ENCODE peak calls at places on chromosomes 3 and 15, in seven cellular contexts. One of them, this sample, is unnamed.

GRCh38 chr3:150408232-150409124 is at the start of gene TSC22D2:
- DNase-seq in heart right ventricle: peak; percentile 91
- DNase-seq in activated naive CD4-positive, alpha-beta T cell treated with anti-CD3 and anti-CD28 coated beads for 36 hours: peak; percentile 96
- DNase-seq in uterus: peak; percentile 90
- DNase-seq in H9: peak; percentile 93
- DNase-seq in pancreas: peak; percentile 92
- DNase-seq in GM19239: peak; percentile 62
- DNase-seq in this sample: peak; percentile 37

GRCh38 chr3:114418724-114419543 is 125.1 kb downstream of the TIGIT start:
- DNase-seq in heart right ventricle: no peak
- DNase-seq in activated naive CD4-positive, alpha-beta T cell treated with anti-CD3 and anti-CD28 coated beads for 36 hours: no peak
- DNase-seq in uterus: no peak
- DNase-seq in H9: no peak
- DNase-seq in pancreas: no peak
- DNase-seq in GM19239: peak; percentile 22
- DNase-seq in this sample: peak; percentile 40

GRCh38 chr3:125163739-125164601 is 48.6 kb downstream of the SLC12A8 start:
- DNase-seq in heart right ventricle: no peak
- DNase-seq in activated naive CD4-positive, alpha-beta T cell treated with anti-CD3 and anti-CD28 coated beads for 36 hours: no peak
- DNase-seq in uterus: no peak
- DNase-seq in H9: peak; percentile 80
- DNase-seq in pancreas: no peak
- DNase-seq in GM19239: no peak
- DNase-seq in this sample: peak; percentile 10

GRCh38 chr15:64507845-64508244 is 47.5 kb downstream of the ZNF609 start:
- DNase-seq in heart right ventricle: no peak
- DNase-seq in activated naive CD4-positive, alpha-beta T cell treated with anti-CD3 and anti-CD28 coated beads for 36 hours: no peak
- DNase-seq in uterus: no peak
- DNase-seq in H9: no peak
- DNase-seq in pancreas: no peak
- DNase-seq in GM19239: no peak
- DNase-seq in this sample: no peak

GRCh38 chr15:42385206-42385979 is 26.1 kb downstream of the CAPN3 start:
- DNase-seq in heart right ventricle: no peak
- DNase-seq in activated naive CD4-positive, alpha-beta T cell treated with anti-CD3 and anti-CD28 coated beads for 36 hours: peak; percentile 64
- DNase-seq in uterus: no peak
- DNase-seq in H9: peak; percentile 80
- DNase-seq in pancreas: no peak
- DNase-seq in GM19239: no peak
- DNase-seq in this sample: no peak

GRCh38 chr3:62013931-62014330 is 359.4 kb downstream of the FEZF2 start:
- DNase-seq in heart right ventricle: no peak
- DNase-seq in activated naive CD4-positive, alpha-beta T cell treated with anti-CD3 and anti-CD28 coated beads for 36 hours: no peak
- DNase-seq in uterus: no peak
- DNase-seq in H9: no peak
- DNase-seq in pancreas: no peak
- DNase-seq in GM19239: no peak
- DNase-seq in this sample: no peak

GRCh38 chr3:170470063-170471006 is 51.7 kb downstream of the CLDN11 start:
- DNase-seq in heart right ventricle: no peak
- DNase-seq in activated naive CD4-positive, alpha-beta T cell treated with anti-CD3 and anti-CD28 coated beads for 36 hours: no peak
- DNase-seq in uterus: peak; percentile 59
- DNase-seq in H9: no peak
- DNase-seq in pancreas: no peak
- DNase-seq in GM19239: no peak
- DNase-seq in this sample: no peak

GRCh38 chr3:42476225-42477160 is 25.9 kb upstream of the VIPR1 start:
- DNase-seq in heart right ventricle: no peak
- DNase-seq in activated naive CD4-positive, alpha-beta T cell treated with anti-CD3 and anti-CD28 coated beads for 36 hours: no peak
- DNase-seq in uterus: no peak
- DNase-seq in H9: no peak
- DNase-seq in pancreas: peak; percentile 46
- DNase-seq in GM19239: no peak
- DNase-seq in this sample: no peak

GRCh38 chr3:76871655-76872054 is 168.2 kb upstream of the ROBO2 start:
- DNase-seq in heart right ventricle: no peak
- DNase-seq in activated naive CD4-positive, alpha-beta T cell treated with anti-CD3 and anti-CD28 coated beads for 36 hours: no peak
- DNase-seq in uterus: no peak
- DNase-seq in H9: no peak
- DNase-seq in pancreas: no peak
- DNase-seq in GM19239: no peak
- DNase-seq in this sample: no peak

GRCh38 chr3:121885386-121885785 is 8.8 kb upstream of the SLC15A2 start:
- DNase-seq in heart right ventricle: no peak
- DNase-seq in activated naive CD4-positive, alpha-beta T cell treated with anti-CD3 and anti-CD28 coated beads for 36 hours: no peak
- DNase-seq in uterus: no peak
- DNase-seq in H9: no peak
- DNase-seq in pancreas: no peak
- DNase-seq in GM19239: no peak
- DNase-seq in this sample: no peak

GRCh38 chr3:72144773-72145505 is 360.0 kb upstream of the PROK2 start:
- DNase-seq in heart right ventricle: peak; percentile 32
- DNase-seq in activated naive CD4-positive, alpha-beta T cell treated with anti-CD3 and anti-CD28 coated beads for 36 hours: peak; percentile 33
- DNase-seq in uterus: no peak
- DNase-seq in H9: no peak
- DNase-seq in pancreas: no peak
- DNase-seq in GM19239: peak; percentile 41
- DNase-seq in this sample: peak; percentile 93

GRCh38 chr3:24264748-24265158 is 229.9 kb downstream of the THRB start:
- DNase-seq in heart right ventricle: no peak
- DNase-seq in activated naive CD4-positive, alpha-beta T cell treated with anti-CD3 and anti-CD28 coated beads for 36 hours: no peak
- DNase-seq in uterus: no peak
- DNase-seq in H9: no peak
- DNase-seq in pancreas: no peak
- DNase-seq in GM19239: peak; percentile 28
- DNase-seq in this sample: no peak

GRCh38 chr3:45480218-45480617 is 91.8 kb downstream of the LARS2 start:
- DNase-seq in heart right ventricle: no peak
- DNase-seq in activated naive CD4-positive, alpha-beta T cell treated with anti-CD3 and anti-CD28 coated beads for 36 hours: no peak
- DNase-seq in uterus: no peak
- DNase-seq in H9: no peak
- DNase-seq in pancreas: no peak
- DNase-seq in GM19239: no peak
- DNase-seq in this sample: no peak

GRCh38 chr15:60781211-60781713 is 302.3 kb upstream of the ICE2 start:
- DNase-seq in heart right ventricle: peak; percentile 16
- DNase-seq in activated naive CD4-positive, alpha-beta T cell treated with anti-CD3 and anti-CD28 coated beads for 36 hours: peak; percentile 66
- DNase-seq in uterus: no peak
- DNase-seq in H9: no peak
- DNase-seq in pancreas: no peak
- DNase-seq in GM19239: no peak
- DNase-seq in this sample: no peak

GRCh38 chr15:56918046-56918906 is at the start of gene TCF12:
- DNase-seq in heart right ventricle: peak; percentile 96
- DNase-seq in activated naive CD4-positive, alpha-beta T cell treated with anti-CD3 and anti-CD28 coated beads for 36 hours: peak; percentile 90
- DNase-seq in uterus: peak; percentile 93
- DNase-seq in H9: peak; percentile 95
- DNase-seq in pancreas: peak; percentile 94
- DNase-seq in GM19239: peak; percentile 83
- DNase-seq in this sample: peak; percentile 85

GRCh38 chr3:43958005-43958770 is 267.4 kb downstream of the ABHD5 start:
- DNase-seq in heart right ventricle: no peak
- DNase-seq in activated naive CD4-positive, alpha-beta T cell treated with anti-CD3 and anti-CD28 coated beads for 36 hours: no peak
- DNase-seq in uterus: no peak
- DNase-seq in H9: no peak
- DNase-seq in pancreas: no peak
- DNase-seq in GM19239: no peak
- DNase-seq in this sample: no peak

GRCh38 chr3:126080970-126081369 is 3.0 kb downstream of the SLC41A3 start:
- DNase-seq in heart right ventricle: no peak
- DNase-seq in activated naive CD4-positive, alpha-beta T cell treated with anti-CD3 and anti-CD28 coated beads for 36 hours: no peak
- DNase-seq in uterus: no peak
- DNase-seq in H9: no peak
- DNase-seq in pancreas: no peak
- DNase-seq in GM19239: no peak
- DNase-seq in this sample: no peak

GRCh38 chr15:67444100-67444499 is 76.8 kb upstream of the C15orf61 start:
- DNase-seq in heart right ventricle: no peak
- DNase-seq in activated naive CD4-positive, alpha-beta T cell treated with anti-CD3 and anti-CD28 coated beads for 36 hours: no peak
- DNase-seq in uterus: no peak
- DNase-seq in H9: no peak
- DNase-seq in pancreas: no peak
- DNase-seq in GM19239: no peak
- DNase-seq in this sample: no peak

GRCh38 chr15:100918690-100919480 is at the start of gene LRRK1:
- DNase-seq in heart right ventricle: peak; percentile 35
- DNase-seq in activated naive CD4-positive, alpha-beta T cell treated with anti-CD3 and anti-CD28 coated beads for 36 hours: peak; percentile 22
- DNase-seq in uterus: no peak
- DNase-seq in H9: no peak
- DNase-seq in pancreas: peak; percentile 43
- DNase-seq in GM19239: no peak
- DNase-seq in this sample: no peak

GRCh38 chr3:128458746-128459450 is 7.8 kb downstream of the DNAJB8 start:
- DNase-seq in heart right ventricle: no peak
- DNase-seq in activated naive CD4-positive, alpha-beta T cell treated with anti-CD3 and anti-CD28 coated beads for 36 hours: no peak
- DNase-seq in uterus: no peak
- DNase-seq in H9: no peak
- DNase-seq in pancreas: no peak
- DNase-seq in GM19239: no peak
- DNase-seq in this sample: no peak

This sample was measured in GF-D8.